ENCODE peak calls at places on chromosome 15, in nine cellular contexts. P is lung, S is neural progenitor cell, O is dorsolateral prefrontal cortex, R is body of pancreas, U is GM23338, C is K562, Y is GM12864, J is ascending aorta. G is an unnamed sample.

GRCh38 chr15:80803580-80804525 is 24.7 kb downstream of the CEMIP start:
- DNase-seq in P (no peak), S (no peak), O (no peak), R (no peak), U (no peak), C (no peak), Y (no peak), J (no peak), G (no peak)

GRCh38 chr15:57655809-57656208 is 50.7 kb upstream of the POLR2M start:
- DNase-seq in P (no peak), S (no peak), O (no peak), R (no peak), U (peak; percentile 20), C (no peak), Y (no peak), J (no peak), G (no peak)

GRCh38 chr15:39934415-39935044 is 615 bp downstream of the EIF2AK4 start:
- DNase-seq in P (no peak), S (peak; percentile 44), O (no peak), R (no peak), U (no peak), C (no peak), Y (no peak), J (no peak), G (no peak)

GRCh38 chr15:91271565-91272153 is 171.6 kb downstream of the SV2B start:
- DNase-seq in P (peak; percentile 52), S (peak; percentile 86), O (peak; percentile 69), R (peak; percentile 66), U (peak; percentile 91), C (peak; percentile 57), Y (no peak), J (no peak), G (peak; percentile 49)

GRCh38 chr15:77181305-77182074 is 110.6 kb upstream of the TSPAN3 start:
- DNase-seq in P (no peak), S (no peak), O (no peak), R (no peak), U (no peak), C (no peak), Y (peak; percentile 67), J (no peak), G (no peak)

GRCh38 chr15:69523010-69524001 is 70.7 kb downstream of the RPLP1 start:
- DNase-seq in P (peak; percentile 82), S (peak; percentile 91), O (peak; percentile 59), R (peak; percentile 85), U (peak; percentile 91), C (peak; percentile 60), Y (peak; percentile 8), J (peak; percentile 22), G (peak; percentile 79)

GRCh38 chr15:69906256-69907185 is 191.2 kb downstream of the TLE3 start:
- DNase-seq in P (no peak), S (no peak), O (no peak), R (no peak), U (no peak), C (no peak), Y (no peak), J (no peak), G (no peak)

GRCh38 chr15:48084759-48085420 is 35.9 kb upstream of the SLC24A5 start:
- DNase-seq in P (no peak), S (peak; percentile 68), O (no peak), R (peak; percentile 6), U (peak; percentile 78), C (no peak), Y (no peak), J (no peak), G (peak; percentile 8)

GRCh38 chr15:68678746-68679145 is 100.0 kb downstream of the CORO2B start:
- DNase-seq in P (no peak), S (no peak), O (no peak), R (no peak), U (no peak), C (no peak), Y (no peak), J (no peak), G (no peak)

GRCh38 chr15:85646538-85647091 is 148.1 kb downstream of the KLHL25 start:
- DNase-seq in P (no peak), S (no peak), O (no peak), R (no peak), U (no peak), C (no peak), Y (peak; percentile 42), J (no peak), G (no peak)

GRCh38 chr15:30992465-30992864 is 1.0 kb upstream of the MTMR10 start:
- DNase-seq in P (peak; percentile 58), S (no peak), O (no peak), R (peak; percentile 16), U (no peak), C (no peak), Y (no peak), J (no peak), G (peak; percentile 17)

GRCh38 chr15:70267879-70268278 is 170.2 kb upstream of the TLE3 start:
- DNase-seq in P (no peak), S (no peak), O (no peak), R (no peak), U (no peak), C (no peak), Y (no peak), J (no peak), G (no peak)

GRCh38 chr15:22922003-22922402 is 58.2 kb downstream of the CYFIP1 start:
- DNase-seq in P (no peak), S (no peak), O (no peak), R (no peak), U (no peak), C (no peak), Y (no peak), J (no peak), G (no peak)

GRCh38 chr15:83285979-83286553 is 1.6 kb upstream of the BNC1 start:
- DNase-seq in P (no peak), S (no peak), O (no peak), R (no peak), U (no peak), C (no peak), Y (no peak), J (no peak), G (no peak)

GRCh38 chr15:33960160-33960559 is 8.1 kb upstream of the CHRM5 start:
- DNase-seq in P (no peak), S (no peak), O (no peak), R (no peak), U (no peak), C (no peak), Y (no peak), J (no peak), G (no peak)

GRCh38 chr15:33964665-33965040 is 3.6 kb upstream of the CHRM5 start:
- DNase-seq in P (no peak), S (no peak), O (no peak), R (no peak), U (no peak), C (no peak), Y (no peak), J (no peak), G (no peak)

GRCh38 chr15:33968224-33968623 is at the start of gene CHRM5:
- DNase-seq in P (no peak), S (no peak), O (no peak), R (no peak), U (no peak), C (no peak), Y (no peak), J (no peak), G (no peak)

DNA sequence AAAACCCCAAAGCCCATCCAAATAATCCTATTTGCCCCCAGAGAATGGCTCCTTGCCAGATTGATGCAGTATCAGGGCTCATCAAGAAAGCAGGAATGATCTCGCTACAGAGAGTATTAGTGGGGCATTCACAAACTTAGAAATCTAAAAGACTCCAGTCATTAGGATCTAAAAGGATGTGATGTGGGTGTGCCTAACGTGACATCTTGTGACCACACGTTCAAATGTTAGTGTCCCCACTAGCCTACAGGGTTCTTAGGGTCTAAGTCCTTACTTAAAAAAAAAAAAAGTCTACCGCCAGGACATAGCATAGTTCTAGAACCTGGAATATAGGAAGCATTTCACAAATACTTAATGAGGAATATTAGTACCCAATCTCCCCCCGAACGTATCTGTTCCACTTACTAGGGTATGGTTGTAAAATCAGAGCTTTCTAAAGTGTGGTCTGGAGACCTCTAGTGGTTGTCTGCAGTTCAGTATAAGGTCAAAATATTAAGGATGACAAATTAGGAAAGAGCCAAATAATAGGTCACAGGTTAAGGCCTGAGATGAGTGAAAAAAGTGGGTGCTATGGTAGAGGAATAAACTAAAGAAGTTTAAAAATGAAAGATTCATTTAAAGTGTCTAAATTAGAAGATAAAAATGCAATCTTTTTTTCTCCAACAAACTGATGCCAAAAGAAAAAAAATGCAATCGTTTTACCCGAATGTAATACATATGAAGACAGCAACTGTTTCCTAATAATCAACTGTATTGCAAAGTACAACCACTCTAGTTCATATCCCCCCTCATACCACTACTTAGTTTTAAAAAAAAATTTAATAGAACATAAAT is 4.2 kb upstream of the CHRM5 start:
- DNase-seq in P (no peak), S (peak; percentile 50), O (no peak), R (no peak), U (peak; percentile 75), C (peak; percentile 21), Y (peak; percentile 10), J (no peak), G (no peak)
- TF ChIP-seq CTCF in P (peak; percentile 41), S (peak; percentile 87), O (peak; percentile 63), R (peak; percentile 47), U (peak; percentile 78), C (peak; percentile 70), Y (peak; percentile 65), J (no peak), G (peak; percentile 41)

DNA sequence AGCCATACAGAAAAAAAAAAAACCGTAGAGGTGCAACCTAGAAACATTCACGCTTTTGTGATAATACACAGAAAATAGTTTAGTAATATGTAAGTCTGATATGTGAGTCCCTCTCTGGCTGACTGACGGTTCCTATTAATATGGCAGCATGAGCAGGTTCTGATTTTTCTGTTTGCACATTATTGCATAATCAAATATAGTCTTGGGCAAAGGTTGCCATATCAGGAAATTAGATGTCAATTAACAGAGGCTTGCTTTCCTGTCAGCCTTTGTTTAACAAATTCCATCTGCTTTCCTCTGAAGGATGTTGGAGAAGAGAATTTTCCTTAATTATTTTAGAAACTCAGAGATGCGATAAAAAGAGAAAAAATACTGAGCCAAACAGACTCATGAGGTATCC is 14.8 kb downstream of the GABRB3 start:
- DNase-seq in P (no peak), S (no peak), O (no peak), R (no peak), U (no peak), C (no peak), Y (no peak), J (no peak), G (no peak)
- H3K4me3 ChIP-seq in P (no peak overlapping the region), S (no peak overlapping the region), O (no peak overlapping the region), R (no peak overlapping the region), U (peak overlapping the region; percentile 24), C (no peak overlapping the region), Y (no peak overlapping the region), J (no peak overlapping the region), G (no peak overlapping the region)

DNA sequence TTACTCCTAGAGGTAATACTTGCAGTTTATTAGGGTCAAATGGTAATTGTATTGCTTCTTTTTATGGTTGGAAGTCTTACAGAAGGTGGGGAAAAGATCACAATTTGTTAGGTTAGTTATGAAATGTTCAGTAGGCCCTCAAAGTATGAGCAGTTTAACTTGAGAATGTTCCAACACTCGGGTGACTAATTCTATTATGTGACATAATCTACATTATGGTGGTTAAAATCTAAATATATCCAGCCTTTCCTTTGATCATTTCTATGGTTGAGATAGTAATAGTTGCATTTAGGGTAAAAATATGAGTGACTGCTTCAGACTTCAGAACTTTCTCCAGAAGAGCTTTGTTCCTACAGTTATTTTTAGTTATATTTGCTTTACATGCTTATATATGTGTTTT is 19.6 kb upstream of the FBXO22 start:
- DNase-seq in P (no peak), S (no peak), O (no peak), R (no peak), U (no peak), C (no peak), Y (no peak), J (no peak), G (no peak)
- TF ChIP-seq CTCF in P (no peak), S (no peak), O (no peak), R (no peak), U (no peak), C (no peak), Y (no peak), J (no peak), G (no peak)

GRCh38 chr15:78340243-78341056 is at the start of gene CRABP1:
- DNase-seq in P (no peak), S (peak; percentile 86), O (no peak), R (no peak), U (peak; percentile 86), C (no peak), Y (no peak), J (no peak), G (no peak)
- H3K4me3 ChIP-seq in P (no peak within 1 kb of the TSS), S (peak within 1 kb of the TSS; percentile 76), O (peak within 1 kb of the TSS; percentile 37), R (no peak within 1 kb of the TSS), U (peak within 1 kb of the TSS; percentile 82), C (no peak within 1 kb of the TSS), Y (no peak within 1 kb of the TSS), J (no peak within 1 kb of the TSS), G (no peak within 1 kb of the TSS)

G was measured in prostate gland.